ENCODE peak calls at places on chromosomes 12 and 14, in five cellular contexts. O is left lung, U is ascending aorta, P is IMR-90, A is neural progenitor cell. I is an unnamed sample.

GRCh38 chr12:64670856-64671639 is 60.8 kb downstream of the RASSF3 start:
- DNase-seq in P (peak; percentile 69), O (no peak), U (peak; percentile 77), A (no peak), I (no peak)

GRCh38 chr14:76644875-76645518 is 116.3 kb upstream of the VASH1 start:
- DNase-seq in O (peak; percentile 33), P (peak; percentile 12), A (peak; percentile 84), U (no peak), I (no peak)

GRCh38 chr14:23865502-23865901 is 88.1 kb upstream of the DHRS4 start:
- DNase-seq in O (no peak), A (no peak), P (no peak), U (no peak), I (no peak)

GRCh38 chr12:57603758-57604453 is 718 bp upstream of the DTX3 start:
- DNase-seq in O (no peak), P (peak; percentile 39), A (no peak), U (peak; percentile 86), I (no peak)

GRCh38 chr12:67969134-67969782 is 20.0 kb upstream of the IFNG-AS1 start:
- DNase-seq in U (no peak), A (no peak), P (no peak), O (no peak), I (no peak)

GRCh38 chr12:65025070-65025469 is 96.0 kb downstream of the WIF1 start:
- DNase-seq in O (no peak), U (no peak), A (no peak), P (no peak), I (no peak)

GRCh38 chr12:48969847-48970701 is 1.5 kb downstream of the WNT10B start:
- DNase-seq in O (no peak), U (no peak), P (no peak), A (peak; percentile 72), I (no peak)

GRCh38 chr12:23887055-23887835 is 62.2 kb downstream of the SOX5 start:
- DNase-seq in P (no peak), O (no peak), A (no peak), U (no peak), I (no peak)

GRCh38 chr12:43599066-43599465 is 47.1 kb upstream of the ADAMTS20 start:
- DNase-seq in O (no peak), P (no peak), A (no peak), U (no peak), I (no peak)

GRCh38 chr14:99602788-99603415 is 1.1 kb downstream of the CCDC85C start:
- DNase-seq in A (peak; percentile 50), O (no peak), U (no peak), P (no peak), I (no peak)

GRCh38 chr14:101109347-101109638 is 205.8 kb upstream of the RTL1 start:
- DNase-seq in A (no peak), U (peak; percentile 28), O (no peak), P (no peak), I (no peak)

GRCh38 chr14:104955396-104955770 is 22.8 kb downstream of the AHNAK2 start:
- DNase-seq in A (no peak), U (no peak), P (no peak), O (no peak), I (peak; percentile 51)

GRCh38 chr12:76921072-76921471 is 42.3 kb upstream of the CSRP2 start:
- DNase-seq in O (no peak), U (no peak), A (no peak), P (no peak), I (no peak)

GRCh38 chr14:87998414-87998813 is 5.4 kb upstream of the GALC start:
- DNase-seq in A (no peak), O (no peak), P (no peak), U (no peak), I (no peak)

GRCh38 chr14:104513641-104514046 is 65.9 kb upstream of the C14orf180 start:
- DNase-seq in O (no peak), U (peak; percentile 27), A (no peak), P (no peak), I (no peak)

GRCh38 chr12:68521321-68521839 is 89.3 kb upstream of the RAP1B start:
- DNase-seq in U (no peak), A (no peak), P (peak; percentile 83), O (no peak), I (no peak)

GRCh38 chr14:64503434-64504309 is at the start of gene ZBTB25:
- DNase-seq in A (peak; percentile 96), O (peak; percentile 94), U (peak; percentile 96), P (peak; percentile 93), I (peak; percentile 97)

GRCh38 chr14:53432378-53432802 is 279.3 kb upstream of the DDHD1 start:
- DNase-seq in U (no peak), O (no peak), P (peak; percentile 60), A (peak; percentile 71), I (no peak)

GRCh38 chr12:50195832-50196231 is 28.7 kb upstream of the CERS5 start:
- DNase-seq in P (no peak), A (no peak), U (peak; percentile 1), O (no peak), I (no peak)

GRCh38 chr12:97276198-97276580 is 186.4 kb upstream of the RMST start:
- DNase-seq in P (no peak), U (no peak), A (peak; percentile 94), O (no peak), I (no peak)

GRCh38 chr12:69688021-69688420 is 11.1 kb downstream of the BEST3 start:
- DNase-seq in U (no peak), O (no peak), P (peak; percentile 27), A (peak; percentile 17), I (no peak)

GRCh38 chr12:21065845-21066244 is 65.1 kb upstream of the SLCO1B1 start:
- DNase-seq in O (no peak), P (no peak), A (peak; percentile 4), U (no peak), I (no peak)

GRCh38 chr12:52438305-52439301 is 4.4 kb upstream of the KRT75 start:
- DNase-seq in P (no peak), O (no peak), U (no peak), A (no peak), I (no peak)

GRCh38 chr12:102484017-102484731 is 3.8 kb upstream of the IGF1 start:
- DNase-seq in O (no peak), A (peak; percentile 46), P (peak; percentile 41), U (peak; percentile 78), I (no peak)

GRCh38 chr14:61558271-61558670 is 137.0 kb upstream of the HIF1A start:
- DNase-seq in O (no peak), P (no peak), U (peak; percentile 63), A (no peak), I (no peak)

GRCh38 chr12:114314403-114314802 is 91.5 kb downstream of the TBX5 start:
- DNase-seq in P (no peak), O (no peak), U (no peak), A (no peak), I (no peak)

GRCh38 chr12:123054371-123054770 is 73.9 kb downstream of the ARL6IP4 start:
- DNase-seq in A (no peak), P (no peak), U (no peak), O (no peak), I (no peak)

GRCh38 chr14:61561144-61561543 is 134.2 kb upstream of the HIF1A start:
- DNase-seq in P (peak; percentile 77), A (peak; percentile 11), U (peak; percentile 54), O (no peak), I (no peak)

GRCh38 chr12:83042441-83043215 is 355.9 kb downstream of the TMTC2 start:
- DNase-seq in O (no peak), P (no peak), A (peak; percentile 78), U (no peak), I (no peak)

GRCh38 chr12:79618848-79619404 is 71.8 kb downstream of the PAWR start:
- DNase-seq in O (no peak), U (no peak), A (no peak), P (peak; percentile 75), I (peak; percentile 64)

GRCh38 chr12:108004368-108004767 is 124.7 kb upstream of the WSCD2 start:
- DNase-seq in P (no peak), A (peak; percentile 71), O (no peak), U (no peak), I (no peak)

GRCh38 chr12:56034586-56035332 is 7.0 kb upstream of the RPS26 start:
- DNase-seq in A (no peak), P (no peak), O (no peak), U (no peak), I (no peak)

GRCh38 chr12:7362734-7363133 is 58.9 kb downstream of the ACSM4 start:
- DNase-seq in A (no peak), P (no peak), U (no peak), O (no peak), I (no peak)
- H3K4me1 ChIP-seq in A (no peaks in the 10 kb centered on the region), P (no peaks in the 10 kb centered on the region), U (no peaks in the 10 kb centered on the region), O (no peaks in the 10 kb centered on the region), I (no peaks in the 10 kb centered on the region)

DNA sequence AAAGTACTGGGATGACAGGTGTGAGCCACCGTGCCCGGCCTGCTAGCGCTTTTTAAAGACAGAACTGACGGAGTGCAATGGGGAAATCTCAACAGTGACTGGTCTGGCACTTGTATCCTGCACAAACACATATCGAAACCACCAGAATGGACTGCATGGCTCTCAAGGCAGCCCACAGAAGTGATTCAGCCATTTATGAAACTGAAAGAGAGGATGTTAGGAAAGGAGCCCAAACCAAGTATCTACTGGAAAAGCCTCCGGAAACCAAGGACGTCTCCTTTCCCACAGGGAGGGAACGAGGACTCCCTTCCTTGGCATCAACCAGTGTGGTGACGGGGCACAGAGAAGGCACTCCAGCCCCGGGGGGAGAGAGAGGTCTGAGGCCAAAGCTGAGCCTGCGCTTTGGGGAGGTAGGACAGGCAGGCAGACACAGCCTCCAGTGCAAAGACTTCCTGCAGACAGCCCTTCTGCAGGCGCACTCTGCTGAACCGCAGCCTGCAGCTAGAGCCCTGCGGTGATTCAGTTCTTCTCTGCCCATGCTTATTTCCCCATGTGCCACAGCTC is 16.5 kb downstream of the SLC15A4 start:
- DNase-seq in U (peak; percentile 61), O (no peak), P (no peak), A (no peak), I (no peak)
- H3K4me1 ChIP-seq in U (no peaks in the 10 kb centered on the region), O (peaks cover 4% of the 10 kb centered on the region), P (peaks cover 6% of the 10 kb centered on the region), A (peaks cover 21% of the 10 kb centered on the region), I (no peaks in the 10 kb centered on the region)

GRCh38 chr14:89419973-89420482 is 3.0 kb upstream of the FOXN3 start:
- DNase-seq in O (no peak), P (no peak), U (no peak), A (no peak), I (no peak)

GRCh38 chr14:89420502-89420901 is 3.5 kb upstream of the FOXN3 start:
- DNase-seq in P (no peak), O (no peak), A (no peak), U (no peak), I (no peak)

GRCh38 chr14:89417469-89418225 is 614 bp upstream of the FOXN3 start:
- DNase-seq in A (peak; percentile 57), U (peak; percentile 80), P (peak; percentile 33), O (peak; percentile 60), I (peak; percentile 77)

GRCh38 chr14:89418452-89418851 is 1.4 kb upstream of the FOXN3 start:
- DNase-seq in U (no peak), P (no peak), A (no peak), O (no peak), I (no peak)

GRCh38 chr14:89418976-89419375 is 1.9 kb upstream of the FOXN3 start:
- DNase-seq in U (no peak), P (no peak), O (no peak), A (no peak), I (no peak)
- H3K4me1 ChIP-seq in U (peaks cover 4% of the 10 kb centered on the region), P (peaks cover 16% of the 10 kb centered on the region), O (peaks cover 6% of the 10 kb centered on the region), A (peaks cover 5% of the 10 kb centered on the region), I (peaks cover 3% of the 10 kb centered on the region)

DNA sequence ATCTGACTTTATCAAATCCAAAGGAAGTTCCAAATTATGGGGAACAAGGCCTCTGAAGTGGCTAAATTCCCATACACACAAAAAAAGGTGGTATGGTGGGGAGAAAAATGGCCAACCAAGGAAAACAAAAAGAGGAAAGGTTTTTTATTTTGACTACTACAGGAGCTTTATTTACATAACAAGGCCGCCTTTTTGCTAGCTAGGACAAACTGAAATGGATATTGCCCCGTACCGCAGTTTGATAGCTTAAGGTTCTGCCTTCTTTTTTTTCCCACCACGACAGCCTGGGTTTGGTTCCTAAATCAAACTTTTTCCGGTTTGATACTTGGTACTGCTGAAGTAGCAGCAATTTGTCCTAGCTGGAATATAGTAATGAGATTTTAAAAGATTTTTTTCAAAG is 66.8 kb downstream of the COX16 start:
- DNase-seq in A (no peak), O (no peak), P (no peak), U (no peak), I (no peak)
- H3K4me1 ChIP-seq in A (peaks cover 50% of the 10 kb centered on the region), O (no peaks in the 10 kb centered on the region), P (no peaks in the 10 kb centered on the region), U (no peaks in the 10 kb centered on the region), I (no peaks in the 10 kb centered on the region)

I was measured in RWPE2.